ENCODE peak calls at places on chromosomes 16 and 17, in four cellular contexts. One of them, this sample, is unnamed. For H3K4me1, the result is how much of the 10 kb centered on the place peaks cover.

GRCh38 chr16:84460406-84461028 is 43.9 kb downstream of the MEAK7 start:
- DNase-seq in neuronal stem cell: no peak
- DNase-seq in DND-41: no peak
- DNase-seq in GM23248: no peak
- DNase-seq in this sample: no peak

GRCh38 chr16:56288019-56288418 is 96.7 kb downstream of the GNAO1 start:
- DNase-seq in neuronal stem cell: no peak
- DNase-seq in DND-41: no peak
- DNase-seq in GM23248: no peak
- DNase-seq in this sample: no peak

GRCh38 chr17:12898110-12898509 is 108.8 kb downstream of the ARHGAP44 start:
- DNase-seq in neuronal stem cell: no peak
- DNase-seq in DND-41: no peak
- DNase-seq in GM23248: no peak
- DNase-seq in this sample: no peak

GRCh38 chr17:57652811-57653210 is 92.3 kb downstream of the CCDC182 start:
- DNase-seq in neuronal stem cell: no peak
- DNase-seq in DND-41: no peak
- DNase-seq in GM23248: no peak
- DNase-seq in this sample: no peak

GRCh38 chr17:59502800-59503199 is 62.6 kb upstream of the DHX40 start:
- DNase-seq in neuronal stem cell: no peak
- DNase-seq in DND-41: no peak
- DNase-seq in GM23248: no peak
- DNase-seq in this sample: no peak

GRCh38 chr17:34780438-34780837 is 180.8 kb downstream of the CCT6B start:
- DNase-seq in neuronal stem cell: no peak
- DNase-seq in DND-41: no peak
- DNase-seq in GM23248: no peak
- DNase-seq in this sample: no peak

GRCh38 chr17:1764274-1764673 is 2.4 kb downstream of the SERPINF1 start:
- DNase-seq in neuronal stem cell: no peak
- DNase-seq in DND-41: peak
- DNase-seq in GM23248: peak
- DNase-seq in this sample: no peak

GRCh38 chr17:1073241-1073962 is 76.5 kb downstream of the TIMM22 start:
- DNase-seq in neuronal stem cell: no peak
- DNase-seq in DND-41: no peak
- DNase-seq in GM23248: no peak
- DNase-seq in this sample: no peak

GRCh38 chr17:41579484-41580243 is 7.0 kb downstream of the KRT14 start:
- DNase-seq in neuronal stem cell: peak
- DNase-seq in DND-41: peak
- DNase-seq in GM23248: peak
- DNase-seq in this sample: peak

GRCh38 chr16:78762222-78762621 is 662.8 kb downstream of the WWOX start:
- DNase-seq in neuronal stem cell: no peak
- DNase-seq in DND-41: no peak
- DNase-seq in GM23248: no peak
- DNase-seq in this sample: no peak

GRCh38 chr17:156094-156621 is 18.8 kb downstream of the SCGB1C2 start:
- DNase-seq in neuronal stem cell: no peak
- DNase-seq in DND-41: no peak
- DNase-seq in GM23248: no peak
- DNase-seq in this sample: no peak

GRCh38 chr16:4135537-4135936 is 19.3 kb upstream of the ADCY9 start:
- DNase-seq in neuronal stem cell: no peak
- DNase-seq in DND-41: no peak
- DNase-seq in GM23248: no peak
- DNase-seq in this sample: no peak

GRCh38 chr17:11738151-11738550 is 139.9 kb downstream of the DNAH9 start:
- DNase-seq in neuronal stem cell: no peak
- DNase-seq in DND-41: no peak
- DNase-seq in GM23248: no peak
- DNase-seq in this sample: no peak

GRCh38 chr17:38354466-38354865 is 2.8 kb downstream of the SOCS7 start:
- DNase-seq in neuronal stem cell: no peak
- DNase-seq in DND-41: no peak
- DNase-seq in GM23248: no peak
- DNase-seq in this sample: no peak

GRCh38 chr16:80344570-80344969 is 196.2 kb upstream of the DYNLRB2 start:
- DNase-seq in neuronal stem cell: no peak
- DNase-seq in DND-41: no peak
- DNase-seq in GM23248: no peak
- DNase-seq in this sample: no peak

GRCh38 chr17:40363480-40363838 is 1.1 kb downstream of the GJD3 start:
- DNase-seq in neuronal stem cell: no peak
- DNase-seq in DND-41: no peak
- DNase-seq in GM23248: peak
- DNase-seq in this sample: no peak

GRCh38 chr16:17552351-17552750 is 81.6 kb upstream of the XYLT1 start:
- DNase-seq in neuronal stem cell: no peak
- DNase-seq in DND-41: no peak
- DNase-seq in GM23248: no peak
- DNase-seq in this sample: no peak

GRCh38 chr17:36942031-36942599 is 4.8 kb downstream of the LHX1 start:
- DNase-seq in neuronal stem cell: no peak
- DNase-seq in DND-41: no peak
- DNase-seq in GM23248: no peak
- DNase-seq in this sample: no peak

GRCh38 chr16:74297296-74297665 is 667 bp downstream of the PSMD7 start:
- DNase-seq in neuronal stem cell: no peak
- DNase-seq in DND-41: peak
- DNase-seq in GM23248: peak
- DNase-seq in this sample: peak

GRCh38 chr17:80941171-80941570 is 50.5 kb upstream of the CHMP6 start:
- DNase-seq in neuronal stem cell: no peak
- DNase-seq in DND-41: no peak
- DNase-seq in GM23248: no peak
- DNase-seq in this sample: no peak

GRCh38 chr17:12227547-12227946 is 206.9 kb downstream of the MAP2K4 start:
- DNase-seq in neuronal stem cell: no peak
- DNase-seq in DND-41: no peak
- DNase-seq in GM23248: no peak
- DNase-seq in this sample: no peak

GRCh38 chr16:24609740-24610420 is 70.5 kb downstream of the RBBP6 start:
- DNase-seq in neuronal stem cell: peak
- DNase-seq in DND-41: no peak
- DNase-seq in GM23248: peak
- DNase-seq in this sample: no peak

GRCh38 chr17:79000396-79001189 is 9.0 kb downstream of the CANT1 start:
- DNase-seq in neuronal stem cell: no peak
- DNase-seq in DND-41: no peak
- DNase-seq in GM23248: no peak
- DNase-seq in this sample: no peak

GRCh38 chr17:19409509-19409908 is 1.5 kb upstream of the RNF112 start:
- DNase-seq in neuronal stem cell: no peak
- DNase-seq in DND-41: no peak
- DNase-seq in GM23248: peak
- DNase-seq in this sample: no peak

GRCh38 chr16:78325532-78325931 is 226.1 kb downstream of the WWOX start:
- DNase-seq in neuronal stem cell: no peak
- DNase-seq in DND-41: no peak
- DNase-seq in GM23248: no peak
- DNase-seq in this sample: no peak

GRCh38 chr17:8072339-8072726 is 15.2 kb downstream of the ALOX12B start:
- DNase-seq in neuronal stem cell: no peak
- DNase-seq in DND-41: no peak
- DNase-seq in GM23248: no peak
- DNase-seq in this sample: no peak

GRCh38 chr17:3978421-3979275 is 14.4 kb upstream of the ATP2A3 start:
- DNase-seq in neuronal stem cell: no peak
- DNase-seq in DND-41: no peak
- DNase-seq in GM23248: no peak
- DNase-seq in this sample: no peak

GRCh38 chr17:12907477-12907876 is 110.3 kb downstream of the ELAC2 start:
- DNase-seq in neuronal stem cell: no peak
- DNase-seq in DND-41: no peak
- DNase-seq in GM23248: no peak
- DNase-seq in this sample: no peak

GRCh38 chr17:14098246-14098645 is 28.9 kb downstream of the COX10 start:
- DNase-seq in neuronal stem cell: no peak
- DNase-seq in DND-41: no peak
- DNase-seq in GM23248: no peak
- DNase-seq in this sample: no peak

GRCh38 chr17:65532491-65532890 is 29.0 kb downstream of the AXIN2 start:
- DNase-seq in neuronal stem cell: no peak
- DNase-seq in DND-41: no peak
- DNase-seq in GM23248: no peak
- DNase-seq in this sample: no peak

GRCh38 chr16:83438326-83438725 is 369.5 kb upstream of the HSBP1 start:
- DNase-seq in neuronal stem cell: no peak
- DNase-seq in DND-41: no peak
- DNase-seq in GM23248: no peak
- DNase-seq in this sample: no peak

GRCh38 chr17:39927928-39928867 is 666 bp downstream of the LRRC3C start:
- DNase-seq in neuronal stem cell: no peak
- DNase-seq in DND-41: no peak
- DNase-seq in GM23248: peak
- DNase-seq in this sample: no peak

GRCh38 chr17:31534223-31534888 is 142.9 kb downstream of the RAB11FIP4 start:
- DNase-seq in neuronal stem cell: no peak
- DNase-seq in DND-41: no peak
- DNase-seq in GM23248: peak
- DNase-seq in this sample: no peak
- H2AFZ ChIP-seq in neuronal stem cell: no peak
- H2AFZ ChIP-seq in DND-41: no peak
- H2AFZ ChIP-seq in GM23248: peak
- H2AFZ ChIP-seq in this sample: no peak

DNA sequence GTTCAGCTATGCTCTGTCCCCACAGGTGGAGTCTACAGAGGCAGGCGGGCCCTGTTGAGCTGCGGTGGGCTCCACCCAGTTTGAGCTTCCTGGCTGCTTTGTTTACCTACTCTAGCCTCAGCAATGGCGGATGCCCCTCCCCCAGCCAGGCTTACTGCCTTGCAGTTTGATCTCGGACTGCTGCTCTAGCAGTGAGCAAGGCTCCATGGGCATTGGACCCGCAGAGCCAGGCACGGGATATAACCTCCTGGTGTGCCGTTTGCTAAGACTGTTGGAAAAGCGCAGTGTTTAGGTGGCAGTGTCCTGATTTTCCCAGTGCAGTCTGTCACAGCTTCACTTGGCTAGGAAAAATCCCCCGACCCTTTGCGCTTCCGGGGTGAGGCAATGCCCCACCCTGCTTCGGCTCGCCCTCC is 89.1 kb downstream of the BCAS3 start:
- DNase-seq in neuronal stem cell: no peak
- DNase-seq in DND-41: no peak
- DNase-seq in GM23248: no peak
- DNase-seq in this sample: no peak
- H3K4me1 ChIP-seq in neuronal stem cell: under half
- H3K4me1 ChIP-seq in DND-41: under half
- H3K4me1 ChIP-seq in GM23248: under half
- H3K4me1 ChIP-seq in this sample: under half

GRCh38 chr17:44006581-44007345 is 2.3 kb downstream of the NAGS start:
- DNase-seq in neuronal stem cell: peak
- DNase-seq in DND-41: peak
- DNase-seq in GM23248: peak
- DNase-seq in this sample: peak

GRCh38 chr17:44008205-44008909 is 3.9 kb downstream of the NAGS start:
- DNase-seq in neuronal stem cell: no peak
- DNase-seq in DND-41: no peak
- DNase-seq in GM23248: no peak
- DNase-seq in this sample: peak

GRCh38 chr17:44005865-44006580 is 1.6 kb downstream of the NAGS start:
- DNase-seq in neuronal stem cell: no peak
- DNase-seq in DND-41: no peak
- DNase-seq in GM23248: peak
- DNase-seq in this sample: peak

GRCh38 chr17:44005527-44005864 is 1.1 kb downstream of the NAGS start:
- DNase-seq in neuronal stem cell: no peak
- DNase-seq in DND-41: no peak
- DNase-seq in GM23248: no peak
- DNase-seq in this sample: no peak

DNA sequence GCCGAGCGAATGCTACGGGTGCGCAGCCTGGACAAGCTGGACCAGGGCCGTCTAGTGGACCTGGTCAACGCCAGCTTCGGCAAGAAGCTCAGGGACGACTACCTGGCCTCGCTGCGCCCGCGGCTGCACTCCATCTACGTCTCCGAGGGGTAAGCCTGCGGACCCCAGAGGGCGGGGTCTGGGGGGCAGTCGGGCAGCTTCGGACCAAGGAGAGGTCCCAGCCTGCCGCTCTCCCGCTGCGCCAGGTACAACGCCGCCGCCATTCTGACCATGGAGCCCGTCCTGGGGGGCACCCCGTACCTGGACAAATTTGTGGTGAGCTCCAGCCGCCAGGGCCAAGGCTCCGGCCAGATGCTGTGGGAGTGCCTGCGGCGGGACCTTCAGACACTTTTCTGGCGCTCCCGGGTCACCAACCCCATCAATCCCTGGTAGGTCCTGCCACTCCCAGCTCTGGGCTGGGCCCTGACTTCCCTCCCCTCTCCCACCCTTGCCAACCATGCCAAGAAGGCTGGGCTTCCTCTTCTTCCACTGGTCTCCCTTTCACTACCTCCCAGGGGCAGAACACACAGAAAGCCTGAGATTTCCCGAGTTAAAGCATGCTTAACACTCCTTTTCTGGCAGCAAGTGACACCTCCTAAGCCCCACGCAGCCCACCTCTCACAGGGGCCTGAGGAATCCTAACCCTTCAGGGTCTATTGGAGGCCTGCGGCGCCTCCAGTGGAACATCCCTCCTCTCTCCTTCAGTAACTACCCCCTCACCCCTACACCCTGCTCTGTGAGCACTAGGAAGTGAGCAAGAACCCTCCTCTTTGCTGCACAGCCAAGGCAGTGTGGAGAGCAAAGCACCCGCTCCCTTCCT is 3.2 kb downstream of the NAGS start:
- DNase-seq in neuronal stem cell: no peak
- DNase-seq in DND-41: no peak
- DNase-seq in GM23248: peak
- DNase-seq in this sample: peak
- H2AFZ ChIP-seq in neuronal stem cell: peak
- H2AFZ ChIP-seq in DND-41: peak
- H2AFZ ChIP-seq in GM23248: peak
- H2AFZ ChIP-seq in this sample: peak

DNA sequence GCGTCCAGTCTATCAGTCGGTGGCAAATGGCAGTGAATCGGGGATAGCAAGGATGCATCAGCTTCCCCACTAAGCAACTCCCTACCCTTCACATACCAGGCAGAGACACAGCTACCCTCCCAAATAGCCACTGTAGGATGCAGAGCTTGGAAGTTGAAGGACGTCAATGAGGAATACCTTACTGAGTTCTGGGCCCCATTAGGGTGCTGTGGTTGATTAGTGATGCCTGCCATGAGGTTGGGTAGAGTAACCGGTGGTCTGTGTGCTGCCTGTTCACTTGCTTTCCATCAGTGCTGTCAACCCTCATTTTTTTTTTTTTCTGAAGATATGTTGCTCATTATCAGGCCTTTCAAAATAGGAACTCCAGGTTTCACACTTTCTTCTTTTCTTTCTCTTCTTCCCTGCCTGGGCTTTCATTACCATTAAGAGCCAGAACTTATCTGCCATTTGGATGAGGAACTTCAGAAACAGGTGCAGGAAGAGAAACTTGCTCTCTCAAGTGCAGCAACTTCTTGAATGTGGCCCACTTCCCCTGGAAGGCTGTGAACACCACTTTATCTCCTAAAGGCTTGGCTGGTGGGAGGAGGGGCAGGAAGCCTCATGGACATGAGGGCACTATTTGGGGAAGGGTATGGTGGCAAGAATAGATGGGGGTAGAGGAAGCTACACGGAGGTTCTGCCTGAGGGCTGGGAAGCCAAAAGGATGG is 183.5 kb downstream of the NTN1 start:
- DNase-seq in neuronal stem cell: no peak
- DNase-seq in DND-41: no peak
- DNase-seq in GM23248: no peak
- DNase-seq in this sample: peak
- H3K4me1 ChIP-seq in neuronal stem cell: under half
- H3K4me1 ChIP-seq in DND-41: under half
- H3K4me1 ChIP-seq in GM23248: under half
- H3K4me1 ChIP-seq in this sample: under half